ENCODE peak calls at places on chromosomes 13 and 19, in nine cellular contexts. A, F, E, U, X, L, B, Q and K are unnamed samples.

GRCh38 chr19:5050016-5050656 is 81.2 kb downstream of the KDM4B start:
- DNase-seq in A (no peak), X (no peak), E (no peak), U (no peak), L (no peak), F (no peak), B (no peak), Q (no peak), K (no peak)

GRCh38 chr19:54271106-54271505 is 9.8 kb downstream of the LILRB2 start:
- DNase-seq in E (no peak), U (no peak), X (no peak), F (no peak), B (no peak), L (no peak), A (no peak), Q (no peak), K (no peak)

GRCh38 chr19:1382250-1382649 is 1.5 kb upstream of the NDUFS7 start:
- DNase-seq in B (no peak), Q (no peak), F (no peak), L (no peak), U (no peak), A (no peak), E (no peak), X (no peak), K (no peak)

GRCh38 chr19:37977992-37978391 is 71.0 kb downstream of the SIPA1L3 start:
- DNase-seq in F (no peak), B (peak), L (no peak), U (no peak), E (no peak), A (peak), X (no peak), Q (no peak), K (no peak)

GRCh38 chr13:22252281-22252830 is 581.5 kb downstream of the FGF9 start:
- DNase-seq in A (no peak), B (no peak), Q (no peak), L (no peak), U (no peak), E (no peak), F (no peak), X (no peak), K (no peak)

GRCh38 chr19:11024259-11024658 is 63.4 kb downstream of the SMARCA4 start:
- DNase-seq in A (no peak), U (no peak), B (no peak), F (no peak), E (no peak), X (no peak), Q (no peak), L (no peak), K (no peak)

GRCh38 chr19:39969266-39969665 is 1.7 kb upstream of the PSMC4 start:
- DNase-seq in A (no peak), Q (no peak), L (peak), X (no peak), E (peak), U (no peak), F (no peak), B (no peak), K (no peak)

GRCh38 chr13:73657821-73658540 is 476.2 kb downstream of the KLF12 start:
- DNase-seq in B (peak), U (no peak), L (no peak), A (no peak), X (no peak), Q (no peak), E (no peak), F (no peak), K (no peak)

GRCh38 chr19:43784251-43784980 is 3.6 kb upstream of the KCNN4 start:
- DNase-seq in L (no peak), F (no peak), A (peak), B (peak), X (no peak), Q (no peak), U (peak), E (peak), K (no peak)

GRCh38 chr19:13102666-13103584 is at the start of gene LYL1:
- DNase-seq in F (peak), U (no peak), L (peak), X (peak), B (no peak), E (peak), Q (no peak), A (peak), K (peak)

GRCh38 chr19:2863818-2864217 is 3.3 kb upstream of the ZNF556 start:
- DNase-seq in E (no peak), Q (no peak), L (no peak), X (no peak), B (no peak), U (no peak), F (no peak), A (no peak), K (no peak)

GRCh38 chr19:11421607-11422098 is 2.5 kb upstream of the RGL3 start:
- DNase-seq in B (no peak), Q (no peak), E (peak), A (no peak), U (no peak), F (peak), X (peak), L (no peak), K (no peak)

GRCh38 chr19:51457351-51458013 is 772 bp downstream of the SIGLEC8 start:
- DNase-seq in A (no peak), Q (no peak), X (no peak), U (no peak), F (no peak), B (no peak), L (no peak), E (no peak), K (no peak)

GRCh38 chr19:12783226-12783848 is 7.9 kb upstream of the JUNB start:
- DNase-seq in Q (no peak), E (no peak), X (peak), L (no peak), B (no peak), U (no peak), F (no peak), A (no peak), K (no peak)

GRCh38 chr13:94987081-94987480 is 274.7 kb upstream of the SOX21 start:
- DNase-seq in F (no peak), X (no peak), E (no peak), A (no peak), B (no peak), Q (no peak), L (no peak), U (no peak), K (no peak)

GRCh38 chr13:72180253-72180952 is 313.4 kb upstream of the DACH1 start:
- DNase-seq in A (no peak), E (no peak), L (no peak), X (peak), Q (no peak), U (no peak), B (no peak), F (no peak), K (no peak)

GRCh38 chr19:7426986-7427385 is 61.8 kb downstream of the PEX11G start:
- DNase-seq in F (no peak), Q (no peak), B (no peak), E (no peak), L (no peak), X (no peak), A (no peak), U (no peak), K (no peak)

GRCh38 chr13:45108716-45109706 is 11.3 kb upstream of the GTF2F2 start:
- DNase-seq in A (no peak), U (no peak), Q (no peak), E (no peak), F (no peak), L (no peak), X (peak), B (no peak), K (no peak)

GRCh38 chr19:13633109-13633508 is 126.8 kb upstream of the CACNA1A start:
- DNase-seq in Q (no peak), A (peak), X (peak), B (no peak), U (no peak), F (no peak), L (peak), E (peak), K (no peak)

GRCh38 chr19:15251749-15252397 is 19.6 kb upstream of the EPHX3 start:
- DNase-seq in X (peak), F (peak), U (no peak), B (peak), E (peak), Q (peak), A (peak), L (peak), K (no peak)

GRCh38 chr13:90641884-90642283 is 705.6 kb upstream of the MIR17HG start:
- DNase-seq in L (no peak), B (no peak), A (no peak), U (no peak), E (no peak), X (no peak), Q (no peak), F (no peak), K (no peak)

GRCh38 chr19:21117041-21117907 is 24.6 kb upstream of the ZNF431 start:
- DNase-seq in U (no peak), A (no peak), Q (no peak), L (no peak), F (no peak), B (no peak), E (no peak), X (peak), K (no peak)

GRCh38 chr13:107095876-107096275 is 527.9 kb upstream of the ARGLU1 start:
- DNase-seq in X (no peak), B (no peak), U (no peak), E (no peak), A (no peak), Q (no peak), L (no peak), F (no peak), K (no peak)

GRCh38 chr13:63838366-63839110 is 2422.9 kb upstream of the PCDH20 start:
- DNase-seq in X (no peak), B (no peak), U (no peak), A (no peak), E (no peak), Q (peak), F (no peak), L (no peak), K (no peak)

GRCh38 chr19:46346821-46347571 is at the start of gene PPP5C:
- DNase-seq in X (peak), F (peak), Q (peak), A (peak), B (peak), U (peak), E (peak), L (peak), K (peak)
- TF ChIP-seq POLR2AphosphoS5 in X (peak), F (peak), Q (peak), A (peak), B (peak), U (peak), E (peak), L (peak), K (no peak)

GRCh38 chr13:112712451-112712881 is 22.6 kb downstream of the ATP11A start:
- DNase-seq in B (no peak), L (no peak), U (no peak), E (no peak), Q (no peak), X (no peak), F (no peak), A (no peak), K (no peak)
- H3K27ac ChIP-seq in B (peak), L (peak), U (peak), E (peak), Q (peak), X (peak), F (peak), A (peak), K (no peak)

GRCh38 chr19:50417138-50417849 is 1.4 kb upstream of the SPIB start:
- DNase-seq in A (no peak), E (peak), L (no peak), F (no peak), B (no peak), X (peak), U (no peak), Q (no peak), K (no peak)
- TF ChIP-seq POLR2AphosphoS5 in A (no peak), E (no peak), L (no peak), F (no peak), B (no peak), X (no peak), U (no peak), Q (no peak), K (no peak)

DNA sequence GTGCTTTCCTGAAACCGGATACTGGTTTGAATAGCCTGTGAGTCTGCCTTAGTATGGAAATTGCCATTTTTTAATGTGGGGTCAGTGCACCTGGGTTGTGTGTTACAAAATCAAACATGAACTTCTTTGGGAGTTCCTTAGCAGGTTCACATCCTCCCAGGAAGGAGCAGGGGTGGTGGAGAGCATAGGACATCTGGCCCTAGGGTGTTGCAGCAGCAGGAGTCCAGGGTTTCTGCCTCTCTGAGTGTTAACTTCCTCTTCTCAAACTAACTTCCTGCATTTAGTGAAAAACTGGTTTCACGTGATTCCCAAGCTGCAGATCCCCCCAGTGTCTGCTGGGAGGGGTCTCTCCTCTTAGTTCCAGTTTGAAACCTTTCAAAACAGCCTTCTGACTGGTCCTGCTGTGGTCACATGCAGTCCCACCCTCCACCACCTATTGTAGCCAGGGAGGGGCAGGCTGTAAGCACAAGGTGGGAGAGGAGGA is 7.2 kb downstream of the RNASEH2B start:
- DNase-seq in B (no peak), F (no peak), E (no peak), X (no peak), U (no peak), L (no peak), Q (no peak), A (peak), K (peak)
- H3K27ac ChIP-seq in B (peak), F (no peak), E (no peak), X (no peak), U (no peak), L (no peak), Q (no peak), A (no peak), K (peak)

GRCh38 chr13:99362362-99362761 is 55.2 kb upstream of the GPR183 start:
- DNase-seq in U (no peak), A (no peak), Q (no peak), L (no peak), X (no peak), E (no peak), F (no peak), B (no peak), K (no peak)
- TF ChIP-seq POLR2AphosphoS5 in U (no peak), A (no peak), Q (no peak), L (no peak), X (no peak), E (no peak), F (no peak), B (no peak), K (no peak)

GRCh38 chr19:29573486-29573885 is 32.6 kb upstream of the POP4 start:
- DNase-seq in U (no peak), Q (no peak), A (no peak), B (no peak), L (no peak), E (no peak), X (no peak), F (no peak), K (no peak)
- H3K27ac ChIP-seq in U (no peak), Q (no peak), A (no peak), B (no peak), L (no peak), E (no peak), X (no peak), F (no peak), K (no peak)

DNA sequence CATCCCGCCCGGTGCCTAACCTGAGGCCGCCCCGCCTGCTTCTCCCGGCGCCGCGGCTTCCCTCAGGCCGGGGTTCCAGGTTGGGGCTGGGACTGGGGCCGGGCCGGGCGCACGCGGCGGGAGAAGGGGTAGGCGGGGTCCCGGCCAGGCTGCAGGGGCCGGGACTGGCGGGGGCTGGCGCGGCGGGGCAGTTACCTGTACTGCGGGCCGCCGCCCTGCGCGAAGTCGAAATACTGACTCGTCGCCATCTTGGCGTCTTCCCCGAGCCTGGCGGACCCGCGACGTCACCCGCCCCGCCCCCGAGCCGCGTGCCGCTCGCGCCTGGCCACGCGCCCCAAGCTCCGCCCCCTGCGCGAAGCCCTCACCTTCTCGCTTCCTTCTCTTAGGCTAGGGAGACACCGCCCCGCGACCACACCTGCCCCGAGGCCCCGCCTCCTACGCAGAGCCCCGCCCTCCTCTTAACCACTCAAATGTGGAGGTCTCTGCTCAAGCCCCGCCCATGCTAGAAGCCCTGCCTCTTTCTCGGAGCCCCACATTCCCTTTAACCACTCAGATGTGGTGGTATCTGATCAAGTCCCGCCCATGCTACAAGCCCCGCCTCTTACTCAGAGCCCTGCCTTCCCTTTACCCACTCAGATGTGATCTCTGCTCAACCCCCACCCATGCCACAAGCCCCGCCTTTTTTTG is at the start of gene ZFR2:
- DNase-seq in U (peak), Q (no peak), B (no peak), F (peak), E (no peak), X (peak), A (no peak), L (no peak), K (no peak)
- TF ChIP-seq POLR2AphosphoS5 in U (no peak), Q (no peak), B (no peak), F (no peak), E (no peak), X (no peak), A (no peak), L (no peak), K (no peak)

DNA sequence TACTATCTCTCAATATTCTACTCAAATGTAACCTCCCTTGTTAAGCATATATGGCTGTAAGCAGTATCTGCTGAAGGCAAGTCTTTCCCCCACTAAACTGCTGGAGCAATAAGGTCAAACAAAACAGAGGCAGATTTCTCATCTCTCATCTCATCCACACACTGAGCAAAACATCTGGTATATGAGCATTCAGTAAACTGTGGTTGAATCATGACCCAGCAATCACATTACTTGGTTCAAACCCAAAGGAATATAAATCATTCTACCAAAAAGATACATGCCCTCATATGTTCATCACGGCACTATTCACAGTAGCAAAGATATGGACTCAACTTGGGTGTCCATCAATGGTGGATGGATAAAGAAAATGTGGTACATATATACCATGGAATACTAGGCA is 344.4 kb downstream of the SUCLA2 start:
- DNase-seq in A (no peak), B (no peak), Q (no peak), E (no peak), F (no peak), L (no peak), X (no peak), U (no peak), K (no peak)
- H3K27ac ChIP-seq in A (no peak), B (no peak), Q (no peak), E (no peak), F (no peak), L (no peak), X (no peak), U (no peak), K (no peak)

GRCh38 chr19:41325947-41326706 is 16.2 kb downstream of the CCDC97 start:
- DNase-seq in X (no peak), U (no peak), B (no peak), F (peak), A (peak), L (peak), E (no peak), Q (no peak), K (no peak)

GRCh38 chr19:41325640-41325946 is 15.6 kb downstream of the CCDC97 start:
- DNase-seq in X (no peak), U (no peak), E (no peak), L (no peak), B (no peak), F (no peak), Q (no peak), A (no peak), K (no peak)

GRCh38 chr19:41324231-41324702 is 14.3 kb downstream of the CCDC97 start:
- DNase-seq in F (no peak), A (no peak), X (no peak), E (no peak), Q (no peak), L (no peak), B (no peak), U (no peak), K (no peak)

GRCh38 chr19:41323430-41324125 is 13.6 kb downstream of the CCDC97 start:
- DNase-seq in Q (no peak), U (no peak), L (peak), X (peak), E (peak), F (peak), A (peak), B (no peak), K (peak)

DNA sequence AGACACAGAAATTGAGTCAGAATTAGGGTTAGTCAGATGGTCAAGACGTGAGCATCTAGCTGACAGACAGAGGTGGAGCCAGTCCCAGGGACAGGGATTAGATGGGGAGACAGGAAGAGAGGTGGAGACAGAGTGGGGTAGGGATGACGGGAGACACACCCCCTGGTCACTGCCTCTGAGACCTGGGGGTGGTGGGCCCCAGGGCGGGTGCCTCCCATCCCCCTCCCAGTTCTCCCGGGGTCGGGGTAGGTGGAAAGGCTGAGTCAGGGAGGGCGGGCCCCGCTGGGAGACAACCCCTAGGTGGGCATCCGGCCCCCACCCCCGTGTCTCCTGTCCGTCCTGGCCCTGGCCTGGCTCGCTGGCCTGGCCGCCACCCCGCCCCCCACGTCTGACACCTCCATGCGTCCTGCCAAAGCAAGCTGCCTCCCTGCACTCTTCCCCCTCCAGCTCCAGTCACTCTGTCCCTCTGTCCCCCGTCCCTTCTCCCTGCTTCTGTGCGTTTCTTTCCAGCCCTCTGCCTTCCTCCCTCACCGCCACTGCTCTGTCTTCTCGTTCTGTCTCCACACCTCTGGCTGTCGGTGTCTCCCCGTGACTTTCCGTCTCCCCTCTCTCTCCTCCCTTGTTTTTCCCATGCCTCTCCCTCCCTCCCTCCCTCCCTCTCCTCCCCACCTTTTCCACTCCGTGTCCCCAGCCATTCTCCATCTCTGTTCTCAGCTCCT is 15.1 kb downstream of the CCDC97 start:
- DNase-seq in B (peak), F (peak), X (peak), E (no peak), U (no peak), Q (no peak), L (peak), A (peak), K (no peak)
- TF ChIP-seq POLR2AphosphoS5 in B (no peak), F (no peak), X (peak), E (no peak), U (peak), Q (peak), L (no peak), A (peak), K (peak)